ENCODE peak calls at places on chromosome X, in seven cellular contexts. T, K, E, L, Z, N and V are unnamed samples.

GRCh38 chrX:80578518-80579105 is 158.4 kb downstream of the TENT5D start:
- DNase-seq in L (no peak), K (peak; percentile 3), T (no peak), N (peak; percentile 1), E (peak; percentile 3), Z (peak; percentile 38), V (no peak)

GRCh38 chrX:13688772-13689518 is at the start of gene RAB9A:
- DNase-seq in L (peak; percentile 86), Z (peak; percentile 72), E (peak; percentile 73), N (peak; percentile 62), K (peak; percentile 79), T (peak; percentile 31), V (peak; percentile 80)

GRCh38 chrX:57044226-57044625 is 48.9 kb upstream of the SPIN3 start:
- DNase-seq in L (no peak), Z (no peak), K (no peak), N (no peak), E (no peak), T (no peak), V (no peak)

GRCh38 chrX:129000018-129000417 is 523.3 kb downstream of the SMARCA1 start:
- DNase-seq in T (no peak), L (no peak), Z (no peak), K (no peak), N (no peak), E (no peak), V (no peak)

GRCh38 chrX:24396236-24396929 is 35.9 kb downstream of the SUPT20HL1 start:
- DNase-seq in K (no peak), L (no peak), E (peak; percentile 80), T (no peak), N (peak; percentile 83), Z (peak; percentile 68), V (no peak)

GRCh38 chrX:70901465-70901864 is 7.0 kb downstream of the TEX11 start:
- DNase-seq in Z (no peak), T (no peak), L (no peak), E (no peak), K (no peak), N (no peak), V (no peak)

GRCh38 chrX:29948653-29949052 is 266.7 kb upstream of the MAGEB2 start:
- DNase-seq in N (peak; percentile 48), Z (peak; percentile 43), K (peak; percentile 28), E (peak; percentile 7), T (no peak), L (no peak), V (no peak)

GRCh38 chrX:9352243-9352642 is 112.6 kb upstream of the TBL1X start:
- DNase-seq in Z (no peak), L (no peak), E (no peak), K (no peak), T (no peak), N (no peak), V (no peak)

GRCh38 chrX:78199851-78200250 is 60.4 kb upstream of the TAF9B start:
- DNase-seq in K (peak; percentile 36), N (no peak), E (peak; percentile 0), L (no peak), Z (peak; percentile 17), T (no peak), V (no peak)